ENCODE peak calls at places on chromosomes 2 and 18, in five cellular contexts. L is A549, V is endothelial cell, E is GM13976, U is left lung. D is an unnamed sample.

GRCh38 chr2:19774788-19775156 is 127.0 kb downstream of the TTC32 start:
- DNase-seq in L (no peak), V (no peak), E (no peak), U (no peak), D (no peak)

GRCh38 chr18:10010611-10011015 is 96.8 kb downstream of the VAPA start:
- DNase-seq in L (peak), V (no peak), E (no peak), U (no peak), D (no peak)

GRCh38 chr2:121298476-121298875 is 13.5 kb upstream of the TFCP2L1 start:
- DNase-seq in L (no peak), V (no peak), E (no peak), U (no peak), D (no peak)

GRCh38 chr2:179701524-179702110 is 159.8 kb downstream of the ZNF385B start:
- DNase-seq in L (no peak), V (no peak), E (no peak), U (no peak), D (no peak)

GRCh38 chr18:59268127-59268721 is 5.0 kb downstream of the RAX start:
- DNase-seq in L (no peak), V (no peak), E (no peak), U (no peak), D (no peak)

GRCh38 chr2:111122631-111123421 is 2.1 kb downstream of the BCL2L11 start:
- DNase-seq in L (peak), V (peak), E (no peak), U (peak), D (peak)

GRCh38 chr18:79685281-79685680 is 5.7 kb downstream of the CTDP1 start:
- DNase-seq in L (no peak), V (no peak), E (no peak), U (no peak), D (no peak)

GRCh38 chr18:59145055-59145454 is 5.4 kb downstream of the SEC11C start:
- DNase-seq in L (no peak), V (no peak), E (no peak), U (no peak), D (no peak)

GRCh38 chr18:10715791-10716190 is 190.0 kb downstream of the NAPG start:
- DNase-seq in L (peak), V (no peak), E (no peak), U (no peak), D (no peak)

GRCh38 chr2:228556707-228557106 is 375.2 kb upstream of the SPHKAP start:
- DNase-seq in L (no peak), V (no peak), E (no peak), U (no peak), D (no peak)

GRCh38 chr2:238255636-238256035 is 15.8 kb upstream of the HES6 start:
- DNase-seq in L (no peak), V (no peak), E (no peak), U (peak), D (no peak)

GRCh38 chr18:45974088-45974536 is 7.0 kb upstream of the EPG5 start:
- DNase-seq in L (peak), V (peak), E (peak), U (no peak), D (no peak)

GRCh38 chr2:202450785-202451184 is 74.7 kb downstream of the BMPR2 start:
- DNase-seq in L (no peak), V (no peak), E (no peak), U (no peak), D (no peak)

GRCh38 chr2:118881490-118882129 is 34.2 kb upstream of the EN1 start:
- DNase-seq in L (peak), V (peak), E (peak), U (no peak), D (peak)

GRCh38 chr2:145484443-145485086 is 964.6 kb upstream of the ZEB2 start:
- DNase-seq in L (peak), V (no peak), E (no peak), U (no peak), D (no peak)
- TF ChIP-seq CTCF in L (peak), V (no peak), E (peak), U (no peak), D (no peak)

DNA sequence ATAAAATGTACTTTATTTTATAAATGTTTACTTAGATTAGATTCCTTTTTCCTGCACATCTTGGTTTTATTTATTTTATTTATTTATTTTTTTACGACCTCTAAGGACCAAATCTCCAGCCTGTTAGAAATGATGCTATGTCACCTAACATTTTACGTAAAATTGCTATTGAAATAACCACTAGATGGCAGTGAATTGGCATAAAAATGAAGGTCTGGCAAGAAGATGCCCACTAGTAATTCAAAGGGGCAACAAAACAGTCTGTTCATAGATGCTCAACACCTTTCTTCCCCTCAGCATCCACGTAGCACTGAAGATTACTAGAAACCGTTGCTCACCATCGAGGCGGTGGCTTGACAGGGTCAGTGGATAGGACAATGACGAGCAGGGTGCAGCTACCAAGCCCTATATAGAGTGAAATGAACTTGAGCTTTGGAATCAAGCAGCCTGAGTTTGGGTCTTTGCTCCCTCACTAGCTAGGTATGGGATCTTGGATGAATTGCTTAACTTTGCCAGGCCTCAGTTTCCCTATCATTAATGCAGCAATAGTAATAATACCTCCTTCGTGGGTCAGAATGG is 128.7 kb upstream of the L3MBTL4 start:
- DNase-seq in L (peak), V (no peak), E (peak), U (no peak), D (no peak)
- TF ChIP-seq CTCF in L (peak), V (peak), E (peak), U (peak), D (peak)

GRCh38 chr2:214489181-214489580 is 78.3 kb downstream of the VWC2L start:
- DNase-seq in L (no peak), V (no peak), E (no peak), U (no peak), D (no peak)
- TF ChIP-seq CTCF in L (no peak), V (no peak), E (no peak), U (no peak), D (no peak)

GRCh38 chr2:230162981-230163380 is 56.8 kb downstream of the SP110 start:
- DNase-seq in L (no peak), V (no peak), E (no peak), U (no peak), D (no peak)
- TF ChIP-seq CTCF in L (no peak), V (no peak), E (no peak), U (no peak), D (no peak)

DNA sequence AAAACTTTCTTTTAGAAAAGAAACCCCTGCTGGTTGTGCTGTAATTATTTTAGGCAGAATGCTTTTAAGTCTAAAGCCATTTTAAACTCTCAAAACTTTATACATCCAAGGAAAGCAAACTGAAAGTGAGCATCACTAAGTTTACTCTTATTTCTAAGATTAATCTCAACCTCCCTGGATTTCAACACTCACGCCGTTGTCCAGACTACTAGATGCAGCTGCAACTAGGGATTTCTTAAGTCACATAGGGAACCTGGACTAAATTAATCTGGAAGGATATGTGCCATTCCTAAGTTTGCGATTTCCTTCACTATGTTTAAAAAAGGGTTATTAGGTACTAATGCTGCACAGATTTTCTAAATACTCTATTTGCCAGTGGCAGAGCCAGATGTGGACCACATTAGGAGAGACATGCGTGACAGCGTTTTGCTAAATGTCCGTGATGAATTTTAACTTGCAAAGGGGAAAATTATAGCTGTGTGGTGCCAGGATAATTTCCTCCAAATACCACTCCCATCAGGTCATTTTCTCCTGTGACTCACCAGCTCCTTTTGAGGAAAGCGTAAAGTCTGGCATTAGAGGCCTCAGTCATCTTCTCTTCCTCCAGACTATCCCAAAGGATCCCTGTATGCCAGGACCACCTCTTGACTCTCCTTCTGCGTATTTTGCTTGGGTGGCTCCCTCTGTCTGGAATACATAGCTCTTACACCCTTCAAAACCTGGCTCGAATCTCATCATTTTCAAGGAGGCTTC is 143.7 kb downstream of the ATL2 start:
- DNase-seq in L (no peak), V (no peak), E (no peak), U (no peak), D (no peak)
- TF ChIP-seq CTCF in L (no peak), V (no peak), E (no peak), U (no peak), D (no peak)

GRCh38 chr2:61421611-61422010 is 49.3 kb downstream of the USP34 start:
- DNase-seq in L (no peak), V (no peak), E (no peak), U (no peak), D (no peak)

GRCh38 chr2:61423714-61424113 is 47.2 kb downstream of the USP34 start:
- DNase-seq in L (peak), V (no peak), E (no peak), U (no peak), D (no peak)

GRCh38 chr2:61431345-61431744 is 39.5 kb downstream of the USP34 start:
- DNase-seq in L (peak), V (no peak), E (no peak), U (no peak), D (no peak)

GRCh38 chr2:61425605-61426155 is 45.2 kb downstream of the USP34 start:
- DNase-seq in L (no peak), V (no peak), E (no peak), U (no peak), D (no peak)

GRCh38 chr2:61426267-61426897 is 44.5 kb downstream of the USP34 start:
- DNase-seq in L (peak), V (peak), E (peak), U (peak), D (no peak)
- TF ChIP-seq CTCF in L (peak), V (peak), E (peak), U (peak), D (peak)

GRCh38 chr2:74119324-74119723 is 28.4 kb downstream of the BOLA3 start:
- DNase-seq in L (no peak), V (no peak), E (no peak), U (no peak), D (no peak)
- TF ChIP-seq CTCF in L (no peak), V (no peak), E (no peak), U (no peak), D (no peak)

GRCh38 chr2:9578475-9579235 is 23.0 kb upstream of the ADAM17 start:
- DNase-seq in L (no peak), V (no peak), E (no peak), U (no peak), D (no peak)

GRCh38 chr2:9570182-9571060 is 14.8 kb upstream of the ADAM17 start:
- DNase-seq in L (no peak), V (no peak), E (no peak), U (no peak), D (no peak)

GRCh38 chr2:9573013-9573708 is 17.5 kb upstream of the ADAM17 start:
- DNase-seq in L (no peak), V (no peak), E (no peak), U (no peak), D (no peak)

GRCh38 chr2:9574314-9574713 is 18.7 kb upstream of the ADAM17 start:
- DNase-seq in L (no peak), V (no peak), E (no peak), U (no peak), D (no peak)

GRCh38 chr2:9573840-9574239 is 18.2 kb upstream of the ADAM17 start:
- DNase-seq in L (no peak), V (no peak), E (no peak), U (no peak), D (no peak)
- TF ChIP-seq CTCF in L (no peak), V (peak), E (no peak), U (no peak), D (no peak)

D was measured in mesothelial cell of epicardium.